ENCODE peak calls at places on chromosomes 4 and X, in seven cellular contexts. H, U, G, I, M, J and Q are unnamed samples.

GRCh38 chr4:163233321-163233720 is 66.6 kb upstream of the NAF1 start:
- DNase-seq in H (no peak), U (no peak), G (no peak), I (no peak), M (no peak), J (no peak), Q (no peak)

GRCh38 chr4:110224812-110225211 is 26.4 kb upstream of the ELOVL6 start:
- DNase-seq in H (no peak), U (no peak), G (peak), I (no peak), M (no peak), J (peak), Q (no peak)

GRCh38 chr4:184282895-184283654 is 65.4 kb upstream of the ENPP6 start:
- DNase-seq in H (no peak), U (no peak), G (no peak), I (no peak), M (peak), J (no peak), Q (no peak)

GRCh38 chr4:22235798-22236197 is 280.1 kb downstream of the ADGRA3 start:
- DNase-seq in H (no peak), U (no peak), G (no peak), I (no peak), M (no peak), J (no peak), Q (no peak)

GRCh38 chrX:134406230-134406794 is 53.7 kb upstream of the HPRT1 start:
- DNase-seq in H (no peak), U (no peak), G (no peak), I (peak), M (no peak), J (no peak), Q (no peak)

GRCh38 chrX:115968436-115969252 is 201.9 kb upstream of the AGTR2 start:
- DNase-seq in H (no peak), U (peak), G (peak), I (peak), M (peak), J (no peak), Q (no peak)

GRCh38 chr4:139243448-139244365 is 36.3 kb downstream of the MGARP start:
- DNase-seq in H (no peak), U (no peak), G (peak), I (no peak), M (peak), J (peak), Q (peak)

GRCh38 chrX:78517124-78517523 is 142.0 kb downstream of the RTL3 start:
- DNase-seq in H (peak), U (no peak), G (peak), I (no peak), M (no peak), J (peak), Q (no peak)

GRCh38 chr4:59122626-59123025 is 2012.4 kb upstream of the IGFBP7 start:
- DNase-seq in H (no peak), U (peak), G (no peak), I (peak), M (no peak), J (no peak), Q (no peak)

GRCh38 chrX:71991164-71991563 is 80.5 kb downstream of the NHSL2 start:
- DNase-seq in H (no peak), U (no peak), G (no peak), I (no peak), M (no peak), J (peak), Q (no peak)

GRCh38 chrX:47218920-47219815 is 687 bp downstream of the CDK16 start:
- DNase-seq in H (no peak), U (no peak), G (no peak), I (no peak), M (peak), J (no peak), Q (no peak)

GRCh38 chr4:18664051-18664450 is 642.5 kb upstream of the LCORL start:
- DNase-seq in H (no peak), U (no peak), G (no peak), I (no peak), M (no peak), J (no peak), Q (no peak)

GRCh38 chr4:56671373-56671772 is 9.7 kb downstream of the HOPX start:
- DNase-seq in H (no peak), U (no peak), G (no peak), I (no peak), M (no peak), J (no peak), Q (no peak)

GRCh38 chr4:140884431-140885058 is 128.4 kb upstream of the TBC1D9 start:
- DNase-seq in H (no peak), U (peak), G (peak), I (peak), M (peak), J (peak), Q (peak)

GRCh38 chr4:88765729-88766128 is 68.1 kb upstream of the NAP1L5 start:
- DNase-seq in H (no peak), U (no peak), G (peak), I (peak), M (peak), J (peak), Q (peak)

GRCh38 chr4:692771-693554 is 4.0 kb upstream of the SLC49A3 start:
- DNase-seq in H (no peak), U (no peak), G (no peak), I (peak), M (no peak), J (no peak), Q (no peak)

GRCh38 chrX:9337056-9337455 is 127.8 kb upstream of the TBL1X start:
- DNase-seq in H (no peak), U (peak), G (no peak), I (no peak), M (no peak), J (no peak), Q (no peak)